ENCODE peak calls at places on chromosomes 16 and 17, in ten cellular contexts. V is endothelial cell of umbilical vein, P is brain microvascular endothelial cell, J is heart right ventricle, R is breast epithelium, O is Panc1, G is IMR-90, B is tibial nerve, K is suprapubic skin, L is adrenal gland. C is an unnamed sample.

GRCh38 chr16:80667925-80668324 is 127.1 kb downstream of the DYNLRB2 start:
- DNase-seq in V (no peak), P (no peak), J (no peak), R (no peak), O (no peak), G (no peak), B (no peak), K (no peak), L (no peak), C (no peak)

GRCh38 chr16:85029413-85029794 is 1.8 kb downstream of the KIAA0513 start:
- DNase-seq in V (no peak), P (no peak), J (no peak), R (no peak), O (no peak), G (peak; percentile 65), B (no peak), K (no peak), L (peak; percentile 74), C (no peak)

GRCh38 chr17:7177954-7178477 is 1.2 kb downstream of the ASGR1 start:
- DNase-seq in V (peak; percentile 51), P (no peak), J (no peak), R (no peak), O (no peak), G (peak; percentile 71), B (no peak), K (no peak), L (no peak), C (peak; percentile 65)

GRCh38 chr16:72876221-72876620 is 171.7 kb downstream of the ZFHX3 start:
- DNase-seq in V (peak; percentile 67), P (peak; percentile 88), J (peak; percentile 65), R (no peak), O (no peak), G (peak; percentile 94), B (peak; percentile 35), K (no peak), L (peak; percentile 48), C (no peak)

GRCh38 chr16:86821933-86822332 is 243.6 kb downstream of the FOXL1 start:
- DNase-seq in V (no peak), P (no peak), J (no peak), R (no peak), O (no peak), G (no peak), B (no peak), K (no peak), L (no peak), C (no peak)

GRCh38 chr16:24118126-24118821 is 137.9 kb upstream of the CACNG3 start:
- DNase-seq in V (no peak), P (no peak), J (no peak), R (no peak), O (no peak), G (no peak), B (no peak), K (no peak), L (no peak), C (no peak)

GRCh38 chr17:62009220-62009619 is 55.9 kb downstream of the MED13 start:
- DNase-seq in V (no peak), P (no peak), J (no peak), R (no peak), O (no peak), G (no peak), B (no peak), K (no peak), L (no peak), C (no peak)

GRCh38 chr17:43950554-43950953 is 3.2 kb downstream of the PYY start:
- DNase-seq in V (no peak), P (no peak), J (no peak), R (no peak), O (no peak), G (no peak), B (no peak), K (no peak), L (no peak), C (no peak)

GRCh38 chr17:72187544-72187943 is 66.7 kb downstream of the SOX9 start:
- DNase-seq in V (no peak), P (no peak), J (peak; percentile 56), R (no peak), O (no peak), G (peak; percentile 9), B (no peak), K (no peak), L (peak; percentile 27), C (no peak)

GRCh38 chr16:51161440-51162195 is 10.5 kb upstream of the SALL1 start:
- DNase-seq in V (no peak), P (no peak), J (no peak), R (no peak), O (no peak), G (peak; percentile 37), B (no peak), K (no peak), L (no peak), C (no peak)

GRCh38 chr17:1197781-1198490 is 18.2 kb upstream of the ABR start:
- DNase-seq in V (no peak), P (no peak), J (peak; percentile 63), R (no peak), O (no peak), G (no peak), B (peak; percentile 61), K (peak; percentile 90), L (peak; percentile 89), C (no peak)

GRCh38 chr17:49278076-49278475 is 47.5 kb upstream of the PHOSPHO1 start:
- DNase-seq in V (no peak), P (no peak), J (no peak), R (no peak), O (no peak), G (no peak), B (no peak), K (no peak), L (no peak), C (no peak)

GRCh38 chr16:1057252-1057932 is 15.2 kb upstream of the SSTR5 start:
- DNase-seq in V (peak; percentile 16), P (no peak), J (peak; percentile 53), R (no peak), O (no peak), G (no peak), B (no peak), K (no peak), L (no peak), C (peak; percentile 67)

GRCh38 chr16:84699147-84699711 is 571 bp upstream of the USP10 start:
- DNase-seq in V (peak; percentile 24), P (no peak), J (no peak), R (no peak), O (no peak), G (no peak), B (no peak), K (no peak), L (no peak), C (no peak)

GRCh38 chr16:84851192-84852127 is 31.7 kb downstream of the CRISPLD2 start:
- DNase-seq in V (no peak), P (peak; percentile 97), J (no peak), R (peak; percentile 87), O (peak; percentile 81), G (peak; percentile 98), B (no peak), K (no peak), L (no peak), C (no peak)

GRCh38 chr17:64245218-64246145 is 17.6 kb downstream of the TEX2 start:
- DNase-seq in V (no peak), P (no peak), J (no peak), R (no peak), O (no peak), G (peak; percentile 34), B (no peak), K (no peak), L (no peak), C (no peak)

GRCh38 chr16:14522617-14523135 is 107.4 kb downstream of the PARN start:
- DNase-seq in V (no peak), P (no peak), J (no peak), R (no peak), O (no peak), G (no peak), B (no peak), K (no peak), L (no peak), C (no peak)

GRCh38 chr16:72308396-72308795 is 136.4 kb upstream of the PMFBP1 start:
- DNase-seq in V (no peak), P (no peak), J (no peak), R (no peak), O (no peak), G (no peak), B (no peak), K (no peak), L (no peak), C (no peak)

GRCh38 chr16:4437366-4437765 is 11.7 kb downstream of the DNAJA3 start:
- DNase-seq in V (no peak), P (no peak), J (no peak), R (no peak), O (no peak), G (no peak), B (no peak), K (no peak), L (peak; percentile 50), C (no peak)

GRCh38 chr17:59815965-59816364 is 76.8 kb downstream of the TUBD1 start:
- DNase-seq in V (no peak), P (no peak), J (no peak), R (no peak), O (no peak), G (no peak), B (no peak), K (no peak), L (no peak), C (no peak)
- H3K27ac ChIP-seq in V (no peak overlapping the region), P (peak overlapping the region; percentile 22), J (no peak overlapping the region), R (peak overlapping the region; percentile 26), O (peak overlapping the region; percentile 92), G (no peak overlapping the region), B (peak overlapping the region; percentile 57), K (peak overlapping the region; percentile 26), L (no peak overlapping the region), C (no peak overlapping the region)

DNA sequence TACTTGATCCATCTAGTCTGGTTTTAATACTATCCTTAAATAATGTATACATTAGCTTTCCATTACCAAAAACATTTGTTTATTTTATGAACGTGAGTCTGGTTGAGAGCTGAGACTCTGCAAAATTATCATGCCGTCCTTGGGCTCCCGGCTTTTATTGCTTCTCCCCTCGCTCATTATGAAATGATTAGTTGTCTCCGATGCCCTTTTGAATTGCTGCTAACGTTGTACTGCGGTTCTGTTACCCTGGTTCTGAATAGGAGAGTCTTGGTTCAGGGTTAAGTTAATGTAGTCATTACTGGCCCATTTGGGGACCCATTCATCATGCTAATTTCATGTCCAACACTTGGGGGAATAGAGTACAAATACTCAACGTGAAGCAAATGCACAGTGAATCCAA is 12.8 kb downstream of the XYLT1 start:
- DNase-seq in V (no peak), P (no peak), J (no peak), R (no peak), O (no peak), G (no peak), B (no peak), K (no peak), L (no peak), C (no peak)
- H3K36me3 ChIP-seq in V (no peaks in the 10 kb centered on the region), P (no peaks in the 10 kb centered on the region), J (no peaks in the 10 kb centered on the region), R (no peaks in the 10 kb centered on the region), O (no peaks in the 10 kb centered on the region), G (no peaks in the 10 kb centered on the region), B (no peaks in the 10 kb centered on the region), K (no peaks in the 10 kb centered on the region), L (no peaks in the 10 kb centered on the region), C (no peaks in the 10 kb centered on the region)

GRCh38 chr17:30376621-30377452 is 1.9 kb upstream of the CPD start:
- DNase-seq in V (no peak), P (peak; percentile 57), J (no peak), R (no peak), O (no peak), G (peak; percentile 87), B (no peak), K (no peak), L (peak; percentile 34), C (no peak)
- TF ChIP-seq CTCF in V (no peak), P (no peak), J (no peak), R (no peak), O (no peak), G (no peak), B (no peak), K (no peak), L (no peak), C (no peak)

GRCh38 chr16:65509172-65509571 is 387.3 kb upstream of the CDH11 start:
- DNase-seq in V (no peak), P (no peak), J (no peak), R (no peak), O (no peak), G (no peak), B (no peak), K (no peak), L (no peak), C (no peak)
- H3K27ac ChIP-seq in V (no peak overlapping the region), P (no peak overlapping the region), J (no peak overlapping the region), R (no peak overlapping the region), O (no peak overlapping the region), G (no peak overlapping the region), B (no peak overlapping the region), K (no peak overlapping the region), L (no peak overlapping the region), C (no peak overlapping the region)